ENCODE peak calls at places on chromosome 2, in eight cellular contexts. Y is A549; L is activated naive CD4-positive, alpha-beta T cell treated with anti-CD3 and anti-CD28 coated beads, Interleukin-2, amount 50 U/mL, for 72 hours; I is sciatic nerve; R is activated CD8-positive, alpha-beta T cell treated with anti-CD3 and anti-CD28 coated beads for 36 hours; V is stimulated activated naive B cell treated with anti-CD40 and anti-IgM and Interleukin-4, amounts not matched to agents 10 μg/mL and 1 μg/mL and 100 μg/mL, for 72 hours; W is Panc1; G is effector memory CD8-positive, alpha-beta T cell. M is an unnamed sample.

GRCh38 chr2:74293191-74294065 is 49.8 kb downstream of the SLC4A5 start:
- ATAC-seq in Y (no peak), L (no peak), I (peak; percentile 39), R (no peak), V (no peak), W (no peak), G (no peak), M (no peak)

GRCh38 chr2:26139269-26140183 is 33.4 kb upstream of the GAREM2 start:
- ATAC-seq in Y (peak; percentile 28), L (no peak), I (no peak), R (no peak), V (no peak), W (peak; percentile 65), G (no peak), M (no peak)

GRCh38 chr2:105537466-105537865 is 138.6 kb upstream of the FHL2 start:
- ATAC-seq in Y (peak; percentile 22), L (no peak), I (no peak), R (no peak), V (no peak), W (no peak), G (no peak), M (no peak)

GRCh38 chr2:9187620-9188214 is 18.9 kb upstream of the ASAP2 start:
- ATAC-seq in Y (no peak), L (no peak), I (no peak), R (no peak), V (no peak), W (no peak), G (no peak), M (peak; percentile 59)

GRCh38 chr2:24625728-24626484 is 134.9 kb downstream of the NCOA1 start:
- ATAC-seq in Y (no peak), L (no peak), I (no peak), R (no peak), V (no peak), W (no peak), G (no peak), M (no peak)

GRCh38 chr2:32289165-32290054 is 11.7 kb downstream of the YIPF4 start:
- ATAC-seq in Y (peak; percentile 56), L (peak; percentile 57), I (no peak), R (peak; percentile 39), V (no peak), W (peak; percentile 76), G (no peak), M (peak; percentile 85)

GRCh38 chr2:106282816-106283215 is 88.7 kb upstream of the UXS1 start:
- ATAC-seq in Y (no peak), L (no peak), I (no peak), R (no peak), V (no peak), W (no peak), G (no peak), M (no peak)

GRCh38 chr2:156486175-156486574 is 50.0 kb downstream of the GPD2 start:
- ATAC-seq in Y (no peak), L (peak; percentile 59), I (no peak), R (peak; percentile 60), V (no peak), W (no peak), G (no peak), M (peak; percentile 51)

GRCh38 chr2:11239718-11240462 is 84.6 kb downstream of the SLC66A3 start:
- ATAC-seq in Y (no peak), L (no peak), I (no peak), R (no peak), V (peak; percentile 57), W (no peak), G (no peak), M (no peak)

GRCh38 chr2:237041231-237041630 is 44.5 kb upstream of the COPS8 start:
- ATAC-seq in Y (no peak), L (no peak), I (no peak), R (no peak), V (no peak), W (no peak), G (no peak), M (no peak)

GRCh38 chr2:133591164-133591563 is 22.9 kb upstream of the NCKAP5 start:
- ATAC-seq in Y (no peak), L (no peak), I (peak; percentile 93), R (no peak), V (no peak), W (no peak), G (no peak), M (no peak)

GRCh38 chr2:176078440-176079284 is 5.1 kb downstream of the EVX2 start:
- ATAC-seq in Y (no peak), L (no peak), I (no peak), R (no peak), V (no peak), W (peak; percentile 15), G (no peak), M (no peak)

GRCh38 chr2:204321910-204322765 is 223.1 kb upstream of the PARD3B start:
- ATAC-seq in Y (no peak), L (no peak), I (peak; percentile 38), R (no peak), V (no peak), W (no peak), G (no peak), M (no peak)

GRCh38 chr2:150669492-150669891 is 182.0 kb upstream of the RND3 start:
- ATAC-seq in Y (no peak), L (no peak), I (no peak), R (no peak), V (no peak), W (no peak), G (no peak), M (no peak)

GRCh38 chr2:100580474-100581264 is 17.9 kb downstream of the PDCL3 start:
- ATAC-seq in Y (peak; percentile 30), L (peak; percentile 88), I (peak; percentile 68), R (peak; percentile 81), V (peak; percentile 86), W (no peak), G (peak; percentile 79), M (peak; percentile 90)

GRCh38 chr2:203997481-203997880 is 60.9 kb downstream of the ICOS start:
- ATAC-seq in Y (no peak), L (peak; percentile 51), I (no peak), R (peak; percentile 31), V (no peak), W (no peak), G (no peak), M (peak; percentile 48)

GRCh38 chr2:191051177-191051576 is 37.2 kb upstream of the STAT1 start:
- ATAC-seq in Y (peak; percentile 12), L (peak; percentile 74), I (peak; percentile 4), R (peak; percentile 60), V (no peak), W (peak; percentile 36), G (no peak), M (peak; percentile 76)

GRCh38 chr2:48248251-48248933 is 281.6 kb upstream of the STON1 start:
- ATAC-seq in Y (peak; percentile 98), L (peak; percentile 98), I (peak; percentile 75), R (peak; percentile 74), V (peak; percentile 72), W (peak; percentile 97), G (no peak), M (peak; percentile 100)

GRCh38 chr2:16900405-16901025 is 234.9 kb upstream of the CYRIA start:
- ATAC-seq in Y (no peak), L (no peak), I (no peak), R (no peak), V (peak; percentile 61), W (no peak), G (no peak), M (no peak)

GRCh38 chr2:232363784-232364615 is 14.6 kb upstream of the ALPP start:
- ATAC-seq in Y (no peak), L (peak; percentile 68), I (no peak), R (peak; percentile 57), V (peak; percentile 48), W (peak; percentile 17), G (peak; percentile 42), M (peak; percentile 49)

GRCh38 chr2:234001380-234001993 is 49.0 kb upstream of the SPP2 start:
- ATAC-seq in Y (no peak), L (peak; percentile 79), I (no peak), R (peak; percentile 63), V (no peak), W (no peak), G (peak; percentile 80), M (peak; percentile 62)

GRCh38 chr2:145687445-145688104 is 1167.7 kb upstream of the ZEB2 start:
- ATAC-seq in Y (no peak), L (no peak), I (no peak), R (no peak), V (peak; percentile 38), W (no peak), G (no peak), M (no peak)

GRCh38 chr2:16507655-16508054 is 158.0 kb downstream of the CYRIA start:
- ATAC-seq in Y (peak; percentile 54), L (no peak), I (no peak), R (no peak), V (no peak), W (peak; percentile 68), G (no peak), M (no peak)

GRCh38 chr2:219285894-219286425 is 6.8 kb downstream of the DNAJB2 start:
- ATAC-seq in Y (no peak), L (no peak), I (peak; percentile 71), R (no peak), V (no peak), W (peak; percentile 71), G (no peak), M (no peak)

GRCh38 chr2:95056044-95056443 is 30.5 kb downstream of the MAL start:
- ATAC-seq in Y (no peak), L (peak; percentile 30), I (no peak), R (peak; percentile 22), V (no peak), W (no peak), G (no peak), M (peak; percentile 16)

GRCh38 chr2:9972621-9973445 is 21.3 kb downstream of the GRHL1 start:
- ATAC-seq in Y (no peak), L (no peak), I (peak; percentile 90), R (no peak), V (no peak), W (no peak), G (no peak), M (no peak)

M was measured in activated T-helper 17 cell treated with anti-CD3 and anti-CD28 coated beads, Interleukin-2, amount 50 U/mL, for 72 hours.